ENCODE peak calls at places on chromosomes 7 and 10, in six cellular contexts. One of them, this sample, is unnamed. For H3K36me3, the result is how much of the 10 kb centered on the place peaks cover.

GRCh38 chr10:97188234-97188847 is 2.6 kb upstream of the SLIT1 start:
- DNase-seq in heart left ventricle: no peak
- DNase-seq in NT2/D1: no peak
- DNase-seq in colonic mucosa: no peak
- DNase-seq in CD4-positive, alpha-beta memory T cell: no peak
- DNase-seq in fibroblast of lung: no peak
- DNase-seq in this sample: no peak

GRCh38 chr7:120743128-120743527 is 114.8 kb downstream of the TSPAN12 start:
- DNase-seq in heart left ventricle: no peak
- DNase-seq in NT2/D1: no peak
- DNase-seq in colonic mucosa: no peak
- DNase-seq in CD4-positive, alpha-beta memory T cell: no peak
- DNase-seq in fibroblast of lung: no peak
- DNase-seq in this sample: peak

GRCh38 chr10:91668935-91669334 is 36.1 kb upstream of the PPP1R3C start:
- DNase-seq in heart left ventricle: no peak
- DNase-seq in NT2/D1: peak
- DNase-seq in colonic mucosa: no peak
- DNase-seq in CD4-positive, alpha-beta memory T cell: no peak
- DNase-seq in fibroblast of lung: no peak
- DNase-seq in this sample: no peak

GRCh38 chr10:69405221-69405620 is 11.5 kb downstream of the TACR2 start:
- DNase-seq in heart left ventricle: no peak
- DNase-seq in NT2/D1: no peak
- DNase-seq in colonic mucosa: no peak
- DNase-seq in CD4-positive, alpha-beta memory T cell: no peak
- DNase-seq in fibroblast of lung: peak
- DNase-seq in this sample: no peak

GRCh38 chr7:151813997-151814396 is 62.9 kb downstream of the PRKAG2 start:
- DNase-seq in heart left ventricle: no peak
- DNase-seq in NT2/D1: no peak
- DNase-seq in colonic mucosa: no peak
- DNase-seq in CD4-positive, alpha-beta memory T cell: no peak
- DNase-seq in fibroblast of lung: peak
- DNase-seq in this sample: no peak

GRCh38 chr10:1643161-1643910 is 94.0 kb downstream of the ADARB2 start:
- DNase-seq in heart left ventricle: no peak
- DNase-seq in NT2/D1: peak
- DNase-seq in colonic mucosa: no peak
- DNase-seq in CD4-positive, alpha-beta memory T cell: no peak
- DNase-seq in fibroblast of lung: no peak
- DNase-seq in this sample: peak

GRCh38 chr10:91006752-91007346 is 86.0 kb upstream of the ANKRD1 start:
- DNase-seq in heart left ventricle: no peak
- DNase-seq in NT2/D1: no peak
- DNase-seq in colonic mucosa: no peak
- DNase-seq in CD4-positive, alpha-beta memory T cell: peak
- DNase-seq in fibroblast of lung: no peak
- DNase-seq in this sample: no peak

GRCh38 chr10:22742678-22743077 is 28.3 kb upstream of the PIP4K2A start:
- DNase-seq in heart left ventricle: no peak
- DNase-seq in NT2/D1: no peak
- DNase-seq in colonic mucosa: no peak
- DNase-seq in CD4-positive, alpha-beta memory T cell: no peak
- DNase-seq in fibroblast of lung: no peak
- DNase-seq in this sample: no peak

GRCh38 chr10:16559236-16559773 is 37.6 kb upstream of the C1QL3 start:
- DNase-seq in heart left ventricle: no peak
- DNase-seq in NT2/D1: no peak
- DNase-seq in colonic mucosa: no peak
- DNase-seq in CD4-positive, alpha-beta memory T cell: no peak
- DNase-seq in fibroblast of lung: no peak
- DNase-seq in this sample: no peak

GRCh38 chr7:128831994-128832879 is 2.0 kb downstream of the FLNC start:
- DNase-seq in heart left ventricle: peak
- DNase-seq in NT2/D1: peak
- DNase-seq in colonic mucosa: no peak
- DNase-seq in CD4-positive, alpha-beta memory T cell: no peak
- DNase-seq in fibroblast of lung: peak
- DNase-seq in this sample: peak

GRCh38 chr10:100723180-100723579 is 22.2 kb upstream of the PAX2 start:
- DNase-seq in heart left ventricle: no peak
- DNase-seq in NT2/D1: no peak
- DNase-seq in colonic mucosa: no peak
- DNase-seq in CD4-positive, alpha-beta memory T cell: no peak
- DNase-seq in fibroblast of lung: no peak
- DNase-seq in this sample: no peak

GRCh38 chr10:131848296-131848695 is 52.5 kb upstream of the PPP2R2D start:
- DNase-seq in heart left ventricle: no peak
- DNase-seq in NT2/D1: no peak
- DNase-seq in colonic mucosa: no peak
- DNase-seq in CD4-positive, alpha-beta memory T cell: no peak
- DNase-seq in fibroblast of lung: no peak
- DNase-seq in this sample: no peak

GRCh38 chr10:61784354-61785131 is 117.0 kb upstream of the ARID5B start:
- DNase-seq in heart left ventricle: no peak
- DNase-seq in NT2/D1: no peak
- DNase-seq in colonic mucosa: no peak
- DNase-seq in CD4-positive, alpha-beta memory T cell: no peak
- DNase-seq in fibroblast of lung: peak
- DNase-seq in this sample: no peak

GRCh38 chr10:21495686-21496284 is 29.7 kb downstream of the SKIDA1 start:
- DNase-seq in heart left ventricle: peak
- DNase-seq in NT2/D1: peak
- DNase-seq in colonic mucosa: peak
- DNase-seq in CD4-positive, alpha-beta memory T cell: peak
- DNase-seq in fibroblast of lung: peak
- DNase-seq in this sample: peak

GRCh38 chr7:90312745-90313144 is 8.4 kb downstream of the FAM237B start:
- DNase-seq in heart left ventricle: no peak
- DNase-seq in NT2/D1: no peak
- DNase-seq in colonic mucosa: no peak
- DNase-seq in CD4-positive, alpha-beta memory T cell: no peak
- DNase-seq in fibroblast of lung: peak
- DNase-seq in this sample: no peak

DNA sequence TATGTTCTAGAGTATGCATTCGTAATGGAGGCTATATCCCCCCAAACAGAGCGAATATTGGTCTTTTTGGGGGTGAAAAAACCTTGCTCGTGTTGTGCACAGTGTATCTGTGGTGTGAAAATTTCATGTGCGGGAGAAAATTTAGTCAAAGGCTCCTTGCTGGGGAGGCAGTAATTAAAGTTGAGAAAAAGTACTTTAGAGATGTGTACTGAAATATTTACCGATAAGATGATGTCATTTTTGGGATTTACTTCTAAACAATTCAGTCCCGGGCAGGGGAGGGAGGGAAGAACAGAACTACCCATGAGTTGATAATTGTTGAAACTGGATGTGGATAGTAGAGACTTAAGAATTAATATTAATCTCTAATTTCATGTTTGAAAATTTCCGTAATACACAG is 9.3 kb downstream of the RBM17 start:
- DNase-seq in heart left ventricle: no peak
- DNase-seq in NT2/D1: no peak
- DNase-seq in colonic mucosa: no peak
- DNase-seq in CD4-positive, alpha-beta memory T cell: no peak
- DNase-seq in fibroblast of lung: no peak
- DNase-seq in this sample: no peak
- H3K36me3 ChIP-seq in heart left ventricle: under half
- H3K36me3 ChIP-seq in NT2/D1: half or more
- H3K36me3 ChIP-seq in colonic mucosa: under half
- H3K36me3 ChIP-seq in CD4-positive, alpha-beta memory T cell: under half
- H3K36me3 ChIP-seq in fibroblast of lung: under half
- H3K36me3 ChIP-seq in this sample: half or more

GRCh38 chr7:37315752-37316711 is 132.6 kb downstream of the ELMO1 start:
- DNase-seq in heart left ventricle: no peak
- DNase-seq in NT2/D1: no peak
- DNase-seq in colonic mucosa: no peak
- DNase-seq in CD4-positive, alpha-beta memory T cell: no peak
- DNase-seq in fibroblast of lung: no peak
- DNase-seq in this sample: no peak

GRCh38 chr7:37320140-37320839 is 128.4 kb downstream of the ELMO1 start:
- DNase-seq in heart left ventricle: no peak
- DNase-seq in NT2/D1: no peak
- DNase-seq in colonic mucosa: no peak
- DNase-seq in CD4-positive, alpha-beta memory T cell: no peak
- DNase-seq in fibroblast of lung: no peak
- DNase-seq in this sample: no peak

GRCh38 chr7:37320840-37321468 is 127.7 kb downstream of the ELMO1 start:
- DNase-seq in heart left ventricle: no peak
- DNase-seq in NT2/D1: no peak
- DNase-seq in colonic mucosa: no peak
- DNase-seq in CD4-positive, alpha-beta memory T cell: no peak
- DNase-seq in fibroblast of lung: no peak
- DNase-seq in this sample: peak

GRCh38 chr7:37322831-37323230 is 125.8 kb downstream of the ELMO1 start:
- DNase-seq in heart left ventricle: no peak
- DNase-seq in NT2/D1: peak
- DNase-seq in colonic mucosa: no peak
- DNase-seq in CD4-positive, alpha-beta memory T cell: no peak
- DNase-seq in fibroblast of lung: no peak
- DNase-seq in this sample: no peak

GRCh38 chr7:37318541-37318940 is 130.1 kb downstream of the ELMO1 start:
- DNase-seq in heart left ventricle: no peak
- DNase-seq in NT2/D1: no peak
- DNase-seq in colonic mucosa: no peak
- DNase-seq in CD4-positive, alpha-beta memory T cell: no peak
- DNase-seq in fibroblast of lung: no peak
- DNase-seq in this sample: no peak
- H3K4me3 ChIP-seq in heart left ventricle: no peak
- H3K4me3 ChIP-seq in NT2/D1: no peak
- H3K4me3 ChIP-seq in colonic mucosa: no peak
- H3K4me3 ChIP-seq in CD4-positive, alpha-beta memory T cell: no peak
- H3K4me3 ChIP-seq in fibroblast of lung: no peak
- H3K4me3 ChIP-seq in this sample: no peak

GRCh38 chr7:130135208-130136205 is 65.2 kb downstream of the KLHDC10 start:
- DNase-seq in heart left ventricle: no peak
- DNase-seq in NT2/D1: no peak
- DNase-seq in colonic mucosa: no peak
- DNase-seq in CD4-positive, alpha-beta memory T cell: no peak
- DNase-seq in fibroblast of lung: peak
- DNase-seq in this sample: no peak

GRCh38 chr7:130139193-130139950 is 65.8 kb downstream of the TMEM209 start:
- DNase-seq in heart left ventricle: no peak
- DNase-seq in NT2/D1: no peak
- DNase-seq in colonic mucosa: no peak
- DNase-seq in CD4-positive, alpha-beta memory T cell: no peak
- DNase-seq in fibroblast of lung: no peak
- DNase-seq in this sample: no peak

GRCh38 chr7:130136579-130137167 is 66.3 kb downstream of the KLHDC10 start:
- DNase-seq in heart left ventricle: no peak
- DNase-seq in NT2/D1: no peak
- DNase-seq in colonic mucosa: no peak
- DNase-seq in CD4-positive, alpha-beta memory T cell: no peak
- DNase-seq in fibroblast of lung: no peak
- DNase-seq in this sample: no peak

GRCh38 chr7:130134726-130135125 is 64.4 kb downstream of the KLHDC10 start:
- DNase-seq in heart left ventricle: no peak
- DNase-seq in NT2/D1: no peak
- DNase-seq in colonic mucosa: no peak
- DNase-seq in CD4-positive, alpha-beta memory T cell: no peak
- DNase-seq in fibroblast of lung: no peak
- DNase-seq in this sample: no peak

GRCh38 chr7:130137207-130137606 is 66.9 kb downstream of the KLHDC10 start:
- DNase-seq in heart left ventricle: no peak
- DNase-seq in NT2/D1: no peak
- DNase-seq in colonic mucosa: no peak
- DNase-seq in CD4-positive, alpha-beta memory T cell: no peak
- DNase-seq in fibroblast of lung: no peak
- DNase-seq in this sample: no peak
- H3K36me3 ChIP-seq in heart left ventricle: under half
- H3K36me3 ChIP-seq in NT2/D1: under half
- H3K36me3 ChIP-seq in colonic mucosa: under half
- H3K36me3 ChIP-seq in CD4-positive, alpha-beta memory T cell: under half
- H3K36me3 ChIP-seq in fibroblast of lung: under half
- H3K36me3 ChIP-seq in this sample: under half

DNA sequence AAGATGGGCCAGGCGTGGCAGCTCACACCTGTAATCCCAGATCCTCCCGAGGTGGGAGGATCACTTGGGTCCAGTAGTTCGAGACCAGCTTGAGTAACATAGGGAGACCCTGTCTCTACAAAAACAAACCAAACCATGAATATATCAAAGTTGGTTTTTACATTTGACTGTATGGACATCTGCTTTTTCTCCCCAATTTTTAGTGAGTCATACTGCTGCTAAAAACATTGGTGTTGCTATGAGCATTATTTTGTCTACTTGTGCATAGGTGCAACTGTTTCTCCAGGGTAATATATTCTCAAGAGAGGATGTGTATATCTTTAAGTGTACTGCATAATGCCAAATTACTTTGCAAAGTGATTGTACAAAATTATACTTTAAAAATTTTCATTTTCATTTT is 769 bp upstream of the TMEM248 start:
- DNase-seq in heart left ventricle: no peak
- DNase-seq in NT2/D1: no peak
- DNase-seq in colonic mucosa: no peak
- DNase-seq in CD4-positive, alpha-beta memory T cell: no peak
- DNase-seq in fibroblast of lung: no peak
- DNase-seq in this sample: no peak
- H3K4me3 ChIP-seq in heart left ventricle: peak
- H3K4me3 ChIP-seq in NT2/D1: peak
- H3K4me3 ChIP-seq in colonic mucosa: peak
- H3K4me3 ChIP-seq in CD4-positive, alpha-beta memory T cell: no peak
- H3K4me3 ChIP-seq in fibroblast of lung: peak
- H3K4me3 ChIP-seq in this sample: peak

GRCh38 chr10:77981281-77981680 is 48.0 kb downstream of the POLR3A start:
- DNase-seq in heart left ventricle: no peak
- DNase-seq in NT2/D1: no peak
- DNase-seq in colonic mucosa: no peak
- DNase-seq in CD4-positive, alpha-beta memory T cell: no peak
- DNase-seq in fibroblast of lung: no peak
- DNase-seq in this sample: no peak

GRCh38 chr10:77989081-77989724 is 40.1 kb downstream of the POLR3A start:
- DNase-seq in heart left ventricle: peak
- DNase-seq in NT2/D1: no peak
- DNase-seq in colonic mucosa: no peak
- DNase-seq in CD4-positive, alpha-beta memory T cell: no peak
- DNase-seq in fibroblast of lung: peak
- DNase-seq in this sample: peak

GRCh38 chr10:77987671-77988070 is 41.6 kb downstream of the POLR3A start:
- DNase-seq in heart left ventricle: no peak
- DNase-seq in NT2/D1: no peak
- DNase-seq in colonic mucosa: no peak
- DNase-seq in CD4-positive, alpha-beta memory T cell: no peak
- DNase-seq in fibroblast of lung: no peak
- DNase-seq in this sample: no peak

GRCh38 chr10:77983384-77984341 is 45.7 kb downstream of the POLR3A start:
- DNase-seq in heart left ventricle: no peak
- DNase-seq in NT2/D1: no peak
- DNase-seq in colonic mucosa: no peak
- DNase-seq in CD4-positive, alpha-beta memory T cell: no peak
- DNase-seq in fibroblast of lung: peak
- DNase-seq in this sample: no peak

GRCh38 chr10:77984986-77985385 is 44.3 kb downstream of the POLR3A start:
- DNase-seq in heart left ventricle: no peak
- DNase-seq in NT2/D1: no peak
- DNase-seq in colonic mucosa: no peak
- DNase-seq in CD4-positive, alpha-beta memory T cell: no peak
- DNase-seq in fibroblast of lung: no peak
- DNase-seq in this sample: no peak
- H3K36me3 ChIP-seq in heart left ventricle: half or more
- H3K36me3 ChIP-seq in NT2/D1: half or more
- H3K36me3 ChIP-seq in colonic mucosa: under half
- H3K36me3 ChIP-seq in CD4-positive, alpha-beta memory T cell: half or more
- H3K36me3 ChIP-seq in fibroblast of lung: under half
- H3K36me3 ChIP-seq in this sample: half or more